ENCODE peak calls at places on chromosomes 5 and 9, in eight cellular contexts. O, Z, I, W, D, N, X and E are unnamed samples.

GRCh38 chr5:173954671-173955605 is 34.0 kb upstream of the C5orf47 start:
- DNase-seq in N (no peak), Z (no peak), O (no peak), W (no peak), D (no peak), I (no peak), X (peak; percentile 69), E (no peak)

GRCh38 chr9:26880262-26880661 is 12.3 kb downstream of the CAAP1 start:
- DNase-seq in D (no peak), X (no peak), W (no peak), O (no peak), Z (no peak), I (no peak), N (no peak), E (no peak)

GRCh38 chr5:176610430-176610763 is 441 bp upstream of the GPRIN1 start:
- DNase-seq in Z (no peak), N (no peak), X (no peak), D (no peak), I (peak; percentile 55), W (no peak), O (peak; percentile 81), E (no peak)

GRCh38 chr9:97848582-97849237 is 4.3 kb upstream of the FOXE1 start:
- DNase-seq in W (no peak), N (no peak), I (no peak), D (no peak), Z (peak; percentile 47), X (no peak), O (no peak), E (no peak)

GRCh38 chr5:132239776-132240175 is 12.1 kb upstream of the P4HA2 start:
- DNase-seq in Z (no peak), I (no peak), W (no peak), D (no peak), O (no peak), N (no peak), X (no peak), E (no peak)

GRCh38 chr5:67238191-67238590 is 41.6 kb upstream of the CD180 start:
- DNase-seq in X (no peak), N (no peak), O (no peak), W (no peak), Z (no peak), I (no peak), D (no peak), E (no peak)

GRCh38 chr9:89999176-89999533 is 394.3 kb downstream of the GADD45G start:
- DNase-seq in W (no peak), O (no peak), I (no peak), D (no peak), Z (no peak), N (no peak), X (no peak), E (no peak)

GRCh38 chr5:98768160-98769005 is 5.1 kb upstream of the RGMB start:
- DNase-seq in I (peak; percentile 44), Z (peak; percentile 93), N (no peak), X (peak; percentile 87), W (peak; percentile 46), O (peak; percentile 73), D (no peak), E (no peak)

GRCh38 chr5:167919268-167919560 is 372.2 kb upstream of the WWC1 start:
- DNase-seq in O (no peak), I (no peak), D (no peak), W (no peak), N (no peak), Z (peak; percentile 20), X (no peak), E (no peak)

GRCh38 chr9:116417464-116417863 is 263.9 kb downstream of the PAPPA start:
- DNase-seq in X (no peak), I (no peak), O (no peak), N (no peak), Z (no peak), D (no peak), W (no peak), E (no peak)

GRCh38 chr9:98787766-98788335 is 8.5 kb downstream of the ANKS6 start:
- DNase-seq in O (no peak), I (no peak), D (no peak), Z (no peak), N (no peak), X (no peak), W (no peak), E (no peak)

GRCh38 chr5:112706446-112707016 is 31.2 kb upstream of the APC start:
- DNase-seq in X (no peak), W (no peak), O (no peak), Z (no peak), D (no peak), N (no peak), I (peak; percentile 17), E (no peak)

GRCh38 chr5:112710896-112711295 is 26.8 kb upstream of the APC start:
- DNase-seq in D (no peak), N (no peak), Z (no peak), X (no peak), W (no peak), O (no peak), I (no peak), E (no peak)

GRCh38 chr5:112703866-112704820 is 33.5 kb upstream of the APC start:
- DNase-seq in I (peak; percentile 78), N (no peak), Z (no peak), W (no peak), X (no peak), O (no peak), D (no peak), E (no peak)

GRCh38 chr5:112709416-112709815 is 28.3 kb upstream of the APC start:
- DNase-seq in N (no peak), D (no peak), O (no peak), I (no peak), Z (no peak), W (no peak), X (no peak), E (no peak)

DNA sequence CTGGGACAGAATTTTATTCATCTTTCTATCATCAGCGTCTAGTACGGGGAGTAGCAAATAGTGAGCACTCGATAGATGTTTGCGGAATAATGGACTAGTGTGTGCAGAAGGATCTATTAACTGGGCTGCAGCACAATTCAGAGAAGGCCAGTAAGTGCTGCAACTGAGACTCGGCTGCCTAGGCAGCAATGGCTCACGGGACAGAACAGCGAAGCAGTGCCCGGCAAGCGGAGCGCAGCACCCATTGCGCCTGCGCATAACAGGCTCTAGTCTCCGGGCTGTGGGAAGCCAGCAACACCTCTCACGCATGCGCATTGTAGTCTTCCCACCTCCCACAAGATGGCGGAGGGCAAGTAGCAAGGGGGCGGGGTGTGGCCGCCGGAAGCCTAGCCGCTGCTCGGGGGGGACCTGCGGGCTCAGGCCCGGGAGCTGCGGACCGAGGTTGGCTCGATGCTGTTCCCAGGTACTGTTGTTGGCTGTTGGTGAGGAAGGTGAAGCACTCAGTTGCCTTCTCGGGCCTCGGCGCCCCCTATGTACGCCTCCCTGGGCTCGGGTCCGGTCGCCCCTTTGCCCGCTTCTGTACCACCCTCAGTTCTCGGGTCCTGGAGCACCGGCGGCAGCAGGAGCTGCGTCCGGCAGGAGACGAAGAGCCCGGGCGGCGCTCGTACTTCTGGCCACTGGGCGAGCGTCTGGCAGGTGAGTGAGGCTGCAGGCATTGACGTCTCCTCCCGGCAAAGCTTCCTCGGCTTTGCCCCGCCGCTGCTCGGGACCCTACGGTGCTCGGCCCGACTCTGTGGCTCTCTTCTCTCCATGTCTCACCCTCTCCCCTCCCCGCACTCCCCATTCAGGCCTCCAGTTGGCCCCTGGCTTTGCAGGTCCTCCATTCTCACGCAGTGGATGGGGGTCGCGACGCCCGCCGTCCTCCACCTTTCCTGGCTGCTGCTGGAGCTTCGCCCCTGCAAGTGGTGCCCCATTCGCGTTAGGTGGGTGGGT is 30.2 kb upstream of the APC start:
- DNase-seq in D (peak; percentile 96), O (peak; percentile 96), N (peak; percentile 97), Z (peak; percentile 99), W (peak; percentile 98), X (peak; percentile 91), I (peak; percentile 98), E (peak; percentile 94)
- H3K4me3 ChIP-seq in D (peak overlapping the region; percentile 91), O (peak overlapping the region; percentile 87), N (peak overlapping the region; percentile 85), Z (peak overlapping the region; percentile 98), W (peak overlapping the region; percentile 95), X (peak overlapping the region; percentile 78), I (peak overlapping the region; percentile 82), E (peak overlapping the region; percentile 82)

GRCh38 chr5:133482033-133482432 is 130.3 kb downstream of the FSTL4 start:
- DNase-seq in O (no peak), D (no peak), N (no peak), W (no peak), I (no peak), X (no peak), Z (no peak), E (no peak)

GRCh38 chr5:133480366-133480765 is 132.0 kb downstream of the FSTL4 start:
- DNase-seq in W (no peak), X (no peak), Z (no peak), D (no peak), N (no peak), I (no peak), O (no peak), E (no peak)

GRCh38 chr5:133485468-133485867 is 126.9 kb downstream of the FSTL4 start:
- DNase-seq in D (no peak), O (no peak), Z (no peak), X (no peak), N (no peak), I (no peak), W (no peak), E (no peak)

GRCh38 chr5:133480866-133481265 is 131.5 kb downstream of the FSTL4 start:
- DNase-seq in D (no peak), Z (no peak), O (no peak), N (no peak), I (no peak), X (no peak), W (no peak), E (no peak)

DNA sequence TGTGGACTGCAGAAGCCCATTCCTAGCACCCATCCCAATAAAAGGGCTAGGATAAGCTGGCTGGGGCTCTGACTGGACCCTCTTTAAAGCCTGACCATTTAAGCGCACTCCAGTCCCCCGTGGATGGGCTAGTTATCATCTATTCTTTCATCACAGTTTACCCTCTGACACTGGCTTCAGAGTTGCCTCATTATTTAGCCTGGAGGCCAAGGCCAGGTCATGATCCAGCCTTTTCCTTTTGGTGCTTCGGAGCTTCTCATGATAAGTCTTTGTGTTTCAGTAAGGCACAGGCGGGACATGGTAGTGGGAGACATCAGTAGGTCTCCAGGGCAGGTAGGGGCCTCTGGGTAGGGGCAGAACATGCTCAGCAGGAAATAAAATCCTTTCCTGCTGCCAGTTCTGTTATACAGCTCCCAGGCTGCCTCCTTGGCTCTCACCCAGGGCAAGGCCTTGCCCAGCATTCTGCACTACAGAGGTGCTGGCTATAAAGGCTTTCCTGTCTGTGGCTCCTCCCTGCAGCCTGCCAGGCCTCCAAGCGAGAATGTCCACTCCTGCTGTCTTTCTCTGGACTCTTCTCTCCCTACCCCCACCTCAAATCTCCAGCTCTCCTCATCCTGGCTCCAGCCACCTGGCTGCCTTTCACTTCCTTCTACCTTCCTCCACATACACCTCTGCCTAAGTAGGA is 128.8 kb downstream of the FSTL4 start:
- DNase-seq in W (no peak), D (no peak), O (no peak), X (no peak), N (no peak), Z (no peak), I (no peak), E (no peak)
- TF ChIP-seq REST in W (no peak), D (no peak), O (no peak), X (no peak), N (no peak), Z (no peak), I (no peak), E (no peak)

GRCh38 chr9:131748411-131748955 is 8.6 kb upstream of the RAPGEF1 start:
- DNase-seq in N (no peak), O (no peak), X (no peak), D (no peak), I (no peak), W (no peak), Z (no peak), E (no peak)
- H3K27me3 ChIP-seq in N (no peaks in the 10 kb centered on the region), O (no peaks in the 10 kb centered on the region), X (no peaks in the 10 kb centered on the region), D (no peaks in the 10 kb centered on the region), I (peaks cover 26% of the 10 kb centered on the region), W (peaks cover 1% of the 10 kb centered on the region), Z (no peaks in the 10 kb centered on the region), E (no peaks in the 10 kb centered on the region)

GRCh38 chr5:145856285-145856818 is 16.5 kb downstream of the GRXCR2 start:
- DNase-seq in N (no peak), I (no peak), W (peak; percentile 30), O (no peak), D (no peak), X (no peak), Z (peak; percentile 90), E (no peak)
- H3K4me3 ChIP-seq in N (no peak overlapping the region), I (no peak overlapping the region), W (peak overlapping the region; percentile 49), O (no peak overlapping the region), D (no peak overlapping the region), X (peak overlapping the region; percentile 53), Z (peak overlapping the region; percentile 41), E (no peak overlapping the region)